ENCODE peak calls at places on chromosomes 3 and 15, in eight cellular contexts. F is colonic mucosa, P is fibroblast of lung, M is ascending aorta, I is H1, Y is Peyer's patch, T is brain microvascular endothelial cell, V is A549. O is an unnamed sample.

GRCh38 chr3:25575001-25575400 is 89.7 kb downstream of the TOP2B start:
- DNase-seq in F (no peak), Y (no peak), V (no peak), T (no peak), I (no peak), P (no peak), M (no peak), O (no peak)

GRCh38 chr3:110533089-110533488 is 538.5 kb upstream of the NECTIN3 start:
- DNase-seq in I (no peak), P (no peak), Y (no peak), T (no peak), V (no peak), F (no peak), M (no peak), O (no peak)

GRCh38 chr15:53297828-53298227 is 461.6 kb downstream of the WDR72 start:
- DNase-seq in V (no peak), T (no peak), Y (no peak), P (no peak), I (no peak), F (no peak), M (no peak), O (no peak)

GRCh38 chr3:26721047-26721446 is 98.5 kb downstream of the LRRC3B start:
- DNase-seq in P (no peak), T (no peak), M (no peak), Y (no peak), F (no peak), V (no peak), I (no peak), O (no peak)

GRCh38 chr15:78906310-78906608 is 33.6 kb downstream of the MORF4L1 start:
- DNase-seq in Y (no peak), P (peak; percentile 80), M (no peak), I (no peak), T (peak; percentile 77), F (no peak), V (peak; percentile 42), O (no peak)

GRCh38 chr3:51876186-51876585 is 785 bp upstream of the IQCF5 start:
- DNase-seq in V (no peak), M (no peak), F (no peak), T (no peak), I (no peak), Y (no peak), P (no peak), O (no peak)

GRCh38 chr15:62506217-62506805 is 341.2 kb upstream of the C2CD4B start:
- DNase-seq in V (peak; percentile 85), Y (no peak), F (no peak), T (peak; percentile 2), I (no peak), P (peak; percentile 72), M (no peak), O (no peak)

GRCh38 chr3:12307136-12307535 is 18.3 kb downstream of the PPARG start:
- DNase-seq in I (no peak), M (no peak), P (no peak), Y (no peak), T (no peak), F (no peak), V (peak; percentile 25), O (no peak)

GRCh38 chr15:80871801-80872327 is 92.7 kb downstream of the CEMIP start:
- DNase-seq in V (no peak), P (no peak), F (no peak), I (no peak), T (no peak), Y (no peak), M (no peak), O (no peak)

GRCh38 chr15:45653702-45654424 is 19.0 kb downstream of the SQOR start:
- DNase-seq in Y (peak; percentile 44), V (no peak), F (no peak), T (no peak), M (no peak), I (no peak), P (no peak), O (no peak)

GRCh38 chr3:149581681-149582349 is 76.0 kb downstream of the WWTR1 start:
- DNase-seq in V (peak; percentile 86), Y (peak; percentile 69), F (no peak), P (peak; percentile 94), M (no peak), T (peak; percentile 87), I (no peak), O (peak; percentile 79)

GRCh38 chr15:49734831-49735508 is 114.1 kb downstream of the DTWD1 start:
- DNase-seq in I (no peak), M (no peak), V (no peak), T (no peak), F (no peak), P (no peak), Y (no peak), O (no peak)

GRCh38 chr15:57580866-57581265 is 10.8 kb upstream of the MYZAP start:
- DNase-seq in V (no peak), Y (peak; percentile 82), P (no peak), T (no peak), F (peak; percentile 75), M (no peak), I (no peak), O (no peak)

GRCh38 chr15:25776071-25776740 is 86.9 kb downstream of the ATP10A start:
- DNase-seq in M (no peak), V (no peak), Y (no peak), T (no peak), P (no peak), F (peak; percentile 16), I (peak; percentile 37), O (no peak)

GRCh38 chr3:178385280-178385952 is 150.8 kb upstream of the KCNMB2 start:
- DNase-seq in F (peak; percentile 34), T (peak; percentile 51), Y (no peak), V (peak; percentile 5), M (no peak), P (peak; percentile 39), I (peak; percentile 50), O (no peak)

GRCh38 chr15:59436774-59437472 is 1.1 kb upstream of the FAM81A start:
- DNase-seq in F (peak; percentile 28), M (no peak), I (no peak), P (no peak), Y (no peak), T (peak; percentile 16), V (no peak), O (no peak)

GRCh38 chr3:138861755-138862333 is 27.1 kb upstream of the PIK3CB start:
- DNase-seq in Y (no peak), V (peak; percentile 10), F (no peak), M (no peak), I (peak; percentile 57), T (peak; percentile 88), P (peak; percentile 83), O (peak; percentile 72)

GRCh38 chr3:177561365-177561764 is 364.1 kb upstream of the TBL1XR1 start:
- DNase-seq in P (no peak), T (no peak), F (no peak), Y (no peak), V (no peak), I (no peak), M (no peak), O (no peak)

GRCh38 chr15:72339777-72340177 is 19.8 kb upstream of the CELF6 start:
- DNase-seq in F (no peak), P (peak; percentile 86), T (peak; percentile 82), Y (no peak), M (no peak), I (no peak), V (peak; percentile 89), O (peak; percentile 48)

GRCh38 chr3:16871915-16872842 is 12.6 kb upstream of the PLCL2 start:
- DNase-seq in V (no peak), F (no peak), Y (no peak), P (peak; percentile 60), T (no peak), I (no peak), M (no peak), O (no peak)

GRCh38 chr3:16877527-16877926 is 7.2 kb upstream of the PLCL2 start:
- DNase-seq in M (no peak), I (no peak), Y (no peak), T (no peak), F (no peak), V (no peak), P (no peak), O (no peak)

GRCh38 chr3:16873872-16874271 is 10.9 kb upstream of the PLCL2 start:
- DNase-seq in I (no peak), Y (no peak), M (no peak), P (no peak), V (no peak), F (no peak), T (no peak), O (no peak)

GRCh38 chr3:16875876-16876575 is 8.7 kb upstream of the PLCL2 start:
- DNase-seq in P (no peak), V (no peak), Y (no peak), M (no peak), T (no peak), I (no peak), F (no peak), O (no peak)
- H3K27ac ChIP-seq in P (no peak overlapping the region), V (no peak overlapping the region), Y (no peak overlapping the region), M (no peak overlapping the region), T (no peak overlapping the region), I (no peak overlapping the region), F (no peak overlapping the region), O (no peak overlapping the region)

DNA sequence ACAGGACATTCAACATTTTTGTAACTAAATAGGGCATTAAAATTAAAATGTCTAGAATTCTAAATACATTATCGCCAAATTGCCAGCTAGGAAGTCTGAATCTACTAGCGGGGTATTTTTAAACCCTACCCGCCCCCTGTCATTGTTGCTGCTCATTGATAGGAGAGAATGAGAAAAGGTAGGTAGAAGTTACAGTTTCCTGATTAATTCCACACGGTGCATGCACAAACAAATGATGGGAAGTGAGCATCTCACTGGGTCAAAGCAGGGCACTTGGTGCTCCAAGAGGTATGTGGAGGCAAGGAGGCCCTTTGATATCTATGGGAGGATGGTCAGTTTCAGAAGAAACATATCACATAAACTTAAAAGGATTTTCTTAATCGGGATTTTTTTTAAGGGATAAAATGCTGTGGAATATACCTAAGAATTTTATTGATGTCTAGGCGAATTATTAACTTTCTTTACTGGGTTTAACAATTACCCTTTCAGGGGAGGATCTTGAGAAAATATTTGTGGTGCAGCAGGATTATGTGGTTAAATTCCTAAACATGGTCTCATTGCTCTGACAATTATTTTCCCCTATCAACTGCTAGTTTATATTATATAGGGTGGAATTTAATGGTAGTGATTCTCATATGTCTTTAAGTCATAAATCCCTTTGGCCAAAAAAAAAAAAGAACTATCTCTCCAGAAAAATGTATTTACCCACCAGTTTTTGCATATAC is 236.0 kb upstream of the GOLGA6L4 start:
- DNase-seq in Y (no peak), T (no peak), F (no peak), I (no peak), V (no peak), M (no peak), P (peak; percentile 32), O (peak; percentile 22)
- H3K27ac ChIP-seq in Y (no peak overlapping the region), T (no peak overlapping the region), F (no peak overlapping the region), I (no peak overlapping the region), V (no peak overlapping the region), M (no peak overlapping the region), P (no peak overlapping the region), O (peak overlapping the region; percentile 37)

GRCh38 chr3:41148901-41149300 is 50.4 kb upstream of the CTNNB1 start:
- DNase-seq in F (no peak), P (no peak), V (no peak), M (no peak), T (peak; percentile 22), I (no peak), Y (no peak), O (no peak)
- H3K27ac ChIP-seq in F (no peak overlapping the region), P (no peak overlapping the region), V (no peak overlapping the region), M (no peak overlapping the region), T (no peak overlapping the region), I (no peak overlapping the region), Y (no peak overlapping the region), O (no peak overlapping the region)

DNA sequence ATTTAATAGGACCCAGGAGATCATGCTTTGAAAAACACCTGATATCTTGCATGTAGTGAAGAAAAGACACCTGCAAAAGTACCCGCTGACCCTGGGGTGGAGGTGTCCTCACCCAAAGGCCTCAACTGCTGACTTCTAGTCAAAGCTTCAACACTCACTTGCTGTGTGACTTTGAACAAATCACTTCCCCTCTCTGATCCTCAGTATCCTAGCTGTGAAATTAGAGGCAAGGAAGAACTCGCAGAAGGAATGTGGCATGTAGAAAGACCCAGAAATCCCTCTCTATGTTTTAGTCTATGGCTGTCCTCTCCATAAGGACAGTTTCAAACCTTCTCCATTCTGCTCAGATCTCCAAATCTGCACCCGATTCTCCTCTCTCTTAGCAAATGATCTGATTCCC is 52.7 kb upstream of the ATP13A3 start:
- DNase-seq in P (no peak), T (no peak), V (no peak), I (no peak), F (no peak), M (no peak), Y (no peak), O (no peak)
- H3K27ac ChIP-seq in P (no peak overlapping the region), T (no peak overlapping the region), V (no peak overlapping the region), I (no peak overlapping the region), F (no peak overlapping the region), M (peak overlapping the region; percentile 9), Y (no peak overlapping the region), O (no peak overlapping the region)